ENCODE peak calls at places on chromosome 19, in four cellular contexts. One of them, this sample, is unnamed.

GRCh38 chr19:33703438-33703750 is 81.6 kb downstream of the CHST8 start:
- DNase-seq in ascending aorta: no peak
- DNase-seq in cardiac muscle cell: no peak
- DNase-seq in OCI-LY7: no peak
- DNase-seq in this sample: no peak

GRCh38 chr19:12938536-12939291 is at the start of gene CALR:
- DNase-seq in OCI-LY7: peak
- DNase-seq in ascending aorta: no peak
- DNase-seq in cardiac muscle cell: peak
- DNase-seq in this sample: no peak

GRCh38 chr19:10510301-10510802 is 6.9 kb downstream of the S1PR5 start:
- DNase-seq in cardiac muscle cell: no peak
- DNase-seq in OCI-LY7: peak
- DNase-seq in ascending aorta: no peak
- DNase-seq in this sample: no peak

GRCh38 chr19:44808463-44809371 is at the start of gene BCAM:
- DNase-seq in OCI-LY7: no peak
- DNase-seq in cardiac muscle cell: peak
- DNase-seq in ascending aorta: no peak
- DNase-seq in this sample: no peak

GRCh38 chr19:1503089-1503924 is 9.5 kb downstream of the ADAMTSL5 start:
- DNase-seq in OCI-LY7: peak
- DNase-seq in cardiac muscle cell: peak
- DNase-seq in ascending aorta: no peak
- DNase-seq in this sample: no peak

GRCh38 chr19:32489971-32490370 is 84.4 kb downstream of the DPY19L3 start:
- DNase-seq in ascending aorta: no peak
- DNase-seq in cardiac muscle cell: peak
- DNase-seq in OCI-LY7: no peak
- DNase-seq in this sample: no peak

GRCh38 chr19:12815088-12815487 is 8.7 kb downstream of the RNASEH2A start:
- DNase-seq in ascending aorta: no peak
- DNase-seq in cardiac muscle cell: no peak
- DNase-seq in OCI-LY7: no peak
- DNase-seq in this sample: no peak

GRCh38 chr19:681029-681626 is 4.9 kb downstream of the FSTL3 start:
- DNase-seq in OCI-LY7: peak
- DNase-seq in ascending aorta: no peak
- DNase-seq in cardiac muscle cell: no peak
- DNase-seq in this sample: peak

GRCh38 chr19:14563989-14564650 is 7.7 kb downstream of the NDUFB7 start:
- DNase-seq in OCI-LY7: peak
- DNase-seq in cardiac muscle cell: peak
- DNase-seq in ascending aorta: no peak
- DNase-seq in this sample: no peak

GRCh38 chr19:40599331-40600085 is 1.7 kb upstream of the LTBP4 start:
- DNase-seq in ascending aorta: no peak
- DNase-seq in OCI-LY7: no peak
- DNase-seq in cardiac muscle cell: no peak
- DNase-seq in this sample: no peak

GRCh38 chr19:55647732-55648656 is at the start of gene CCDC106:
- DNase-seq in ascending aorta: no peak
- DNase-seq in OCI-LY7: peak
- DNase-seq in cardiac muscle cell: peak
- DNase-seq in this sample: no peak

GRCh38 chr19:8065489-8066261 is 13.1 kb downstream of the CCL25 start:
- DNase-seq in cardiac muscle cell: no peak
- DNase-seq in ascending aorta: no peak
- DNase-seq in OCI-LY7: no peak
- DNase-seq in this sample: no peak

GRCh38 chr19:55452381-55453325 is 8.8 kb downstream of the ISOC2 start:
- DNase-seq in cardiac muscle cell: peak
- DNase-seq in OCI-LY7: peak
- DNase-seq in ascending aorta: no peak
- DNase-seq in this sample: no peak

GRCh38 chr19:3679138-3679537 is 21.1 kb downstream of the PIP5K1C start:
- DNase-seq in ascending aorta: no peak
- DNase-seq in cardiac muscle cell: no peak
- DNase-seq in OCI-LY7: no peak
- DNase-seq in this sample: no peak

GRCh38 chr19:49799798-49800376 is 13.2 kb downstream of the FUZ start:
- DNase-seq in OCI-LY7: peak
- DNase-seq in ascending aorta: no peak
- DNase-seq in cardiac muscle cell: no peak
- DNase-seq in this sample: no peak
- TF ChIP-seq CTCF in OCI-LY7: peak
- TF ChIP-seq CTCF in ascending aorta: no peak
- TF ChIP-seq CTCF in cardiac muscle cell: peak
- TF ChIP-seq CTCF in this sample: peak

GRCh38 chr19:50981587-50982146 is 2.0 kb downstream of the KLK7 start:
- DNase-seq in cardiac muscle cell: no peak
- DNase-seq in OCI-LY7: no peak
- DNase-seq in ascending aorta: no peak
- DNase-seq in this sample: no peak

GRCh38 chr19:50980203-50980602 is 3.5 kb downstream of the KLK7 start:
- DNase-seq in OCI-LY7: no peak
- DNase-seq in ascending aorta: no peak
- DNase-seq in cardiac muscle cell: no peak
- DNase-seq in this sample: no peak

GRCh38 chr19:50982186-50982585 is 1.5 kb downstream of the KLK7 start:
- DNase-seq in OCI-LY7: no peak
- DNase-seq in ascending aorta: no peak
- DNase-seq in cardiac muscle cell: no peak
- DNase-seq in this sample: no peak

GRCh38 chr19:50979758-50980157 is 4.0 kb downstream of the KLK7 start:
- DNase-seq in OCI-LY7: no peak
- DNase-seq in ascending aorta: no peak
- DNase-seq in cardiac muscle cell: no peak
- DNase-seq in this sample: no peak

DNA sequence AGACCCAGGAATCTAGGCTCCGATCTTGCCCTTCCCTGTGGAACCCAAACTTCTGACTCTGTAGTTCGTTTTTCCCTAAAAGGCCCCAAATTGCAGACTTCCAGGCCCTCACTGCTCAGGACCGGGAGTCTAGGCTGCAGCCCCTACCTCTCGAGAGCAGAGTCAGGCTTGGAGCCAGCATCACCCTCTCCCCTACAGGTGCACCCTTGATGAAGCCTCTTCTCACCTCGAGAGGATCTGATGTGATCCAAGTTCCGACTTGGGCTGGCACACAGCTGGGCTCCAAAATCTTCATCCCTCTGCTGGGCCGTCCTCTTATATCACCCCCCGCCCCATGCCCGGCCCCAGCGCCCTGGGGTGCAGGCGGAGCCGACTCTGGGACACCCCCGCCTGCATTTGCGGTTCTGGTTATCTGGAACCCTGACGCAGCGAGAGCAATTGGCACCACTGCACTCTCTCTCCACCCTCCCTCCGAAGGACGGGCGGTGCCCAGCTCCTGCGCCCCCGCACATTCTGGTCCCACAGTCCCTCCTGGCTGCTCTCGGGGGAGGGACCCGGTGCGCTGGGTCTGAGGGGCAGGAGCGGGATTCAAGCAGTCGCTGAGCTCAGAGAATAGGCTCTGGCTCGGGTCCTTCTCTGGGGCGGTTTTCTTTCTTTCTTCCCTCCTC is at the start of gene KLK7:
- DNase-seq in ascending aorta: no peak
- DNase-seq in OCI-LY7: no peak
- DNase-seq in cardiac muscle cell: no peak
- DNase-seq in this sample: no peak
- H3K4me3 ChIP-seq in ascending aorta: no peak
- H3K4me3 ChIP-seq in OCI-LY7: no peak
- H3K4me3 ChIP-seq in cardiac muscle cell: no peak
- H3K4me3 ChIP-seq in this sample: no peak

GRCh38 chr19:41932259-41933130 is 4.2 kb upstream of the ERFL start:
- DNase-seq in ascending aorta: no peak
- DNase-seq in cardiac muscle cell: no peak
- DNase-seq in OCI-LY7: no peak
- DNase-seq in this sample: no peak

GRCh38 chr19:41929536-41930071 is 1.4 kb upstream of the ERFL start:
- DNase-seq in ascending aorta: no peak
- DNase-seq in cardiac muscle cell: no peak
- DNase-seq in OCI-LY7: peak
- DNase-seq in this sample: no peak

GRCh38 chr19:41933131-41933458 is 4.8 kb upstream of the ERFL start:
- DNase-seq in OCI-LY7: no peak
- DNase-seq in ascending aorta: no peak
- DNase-seq in cardiac muscle cell: no peak
- DNase-seq in this sample: no peak

GRCh38 chr19:41930322-41930722 is 2.1 kb upstream of the ERFL start:
- DNase-seq in OCI-LY7: no peak
- DNase-seq in ascending aorta: no peak
- DNase-seq in cardiac muscle cell: no peak
- DNase-seq in this sample: no peak

GRCh38 chr19:41930926-41931592 is 2.8 kb upstream of the ERFL start:
- DNase-seq in cardiac muscle cell: no peak
- DNase-seq in ascending aorta: no peak
- DNase-seq in OCI-LY7: peak
- DNase-seq in this sample: no peak
- TF ChIP-seq CTCF in cardiac muscle cell: peak
- TF ChIP-seq CTCF in ascending aorta: no peak
- TF ChIP-seq CTCF in OCI-LY7: peak
- TF ChIP-seq CTCF in this sample: peak

GRCh38 chr19:17687141-17687856 is 855 bp downstream of the UNC13A start:
- DNase-seq in cardiac muscle cell: no peak
- DNase-seq in ascending aorta: no peak
- DNase-seq in OCI-LY7: no peak
- DNase-seq in this sample: no peak

GRCh38 chr19:17685451-17686026 is 2.6 kb downstream of the UNC13A start:
- DNase-seq in OCI-LY7: no peak
- DNase-seq in ascending aorta: no peak
- DNase-seq in cardiac muscle cell: no peak
- DNase-seq in this sample: no peak

GRCh38 chr19:17684256-17684655 is 3.9 kb downstream of the UNC13A start:
- DNase-seq in ascending aorta: no peak
- DNase-seq in OCI-LY7: no peak
- DNase-seq in cardiac muscle cell: no peak
- DNase-seq in this sample: no peak

GRCh38 chr19:17686592-17687042 is 1.5 kb downstream of the UNC13A start:
- DNase-seq in ascending aorta: no peak
- DNase-seq in OCI-LY7: no peak
- DNase-seq in cardiac muscle cell: peak
- DNase-seq in this sample: no peak

GRCh38 chr19:17686027-17686511 is 2.1 kb downstream of the UNC13A start:
- DNase-seq in cardiac muscle cell: peak
- DNase-seq in ascending aorta: no peak
- DNase-seq in OCI-LY7: no peak
- DNase-seq in this sample: no peak
- H3K4me3 ChIP-seq in cardiac muscle cell: no peak
- H3K4me3 ChIP-seq in ascending aorta: peak
- H3K4me3 ChIP-seq in OCI-LY7: no peak
- H3K4me3 ChIP-seq in this sample: no peak

DNA sequence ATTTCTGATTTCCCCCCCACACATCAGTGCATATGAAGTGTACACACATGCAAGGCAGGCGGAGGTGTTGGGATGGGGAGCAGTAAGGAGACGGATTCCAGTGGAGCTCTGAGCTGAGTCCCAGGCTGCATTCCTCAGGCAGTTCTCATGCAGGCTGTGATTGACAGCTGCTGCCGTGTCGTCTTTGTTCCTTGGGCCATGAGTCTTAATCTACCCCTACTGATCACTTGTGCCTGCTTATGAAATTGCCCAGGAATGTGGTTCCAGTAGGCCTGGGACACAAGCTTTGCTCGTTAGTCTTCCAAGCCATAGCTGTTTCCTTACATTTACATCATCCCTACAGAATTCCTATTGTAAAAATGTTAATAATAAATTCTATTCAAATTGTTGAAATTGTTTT is 1241.9 kb downstream of the UQCRFS1 start:
- DNase-seq in OCI-LY7: no peak
- DNase-seq in cardiac muscle cell: peak
- DNase-seq in ascending aorta: no peak
- DNase-seq in this sample: no peak
- TF ChIP-seq CTCF in OCI-LY7: no peak
- TF ChIP-seq CTCF in cardiac muscle cell: no peak
- TF ChIP-seq CTCF in ascending aorta: no peak
- TF ChIP-seq CTCF in this sample: no peak

DNA sequence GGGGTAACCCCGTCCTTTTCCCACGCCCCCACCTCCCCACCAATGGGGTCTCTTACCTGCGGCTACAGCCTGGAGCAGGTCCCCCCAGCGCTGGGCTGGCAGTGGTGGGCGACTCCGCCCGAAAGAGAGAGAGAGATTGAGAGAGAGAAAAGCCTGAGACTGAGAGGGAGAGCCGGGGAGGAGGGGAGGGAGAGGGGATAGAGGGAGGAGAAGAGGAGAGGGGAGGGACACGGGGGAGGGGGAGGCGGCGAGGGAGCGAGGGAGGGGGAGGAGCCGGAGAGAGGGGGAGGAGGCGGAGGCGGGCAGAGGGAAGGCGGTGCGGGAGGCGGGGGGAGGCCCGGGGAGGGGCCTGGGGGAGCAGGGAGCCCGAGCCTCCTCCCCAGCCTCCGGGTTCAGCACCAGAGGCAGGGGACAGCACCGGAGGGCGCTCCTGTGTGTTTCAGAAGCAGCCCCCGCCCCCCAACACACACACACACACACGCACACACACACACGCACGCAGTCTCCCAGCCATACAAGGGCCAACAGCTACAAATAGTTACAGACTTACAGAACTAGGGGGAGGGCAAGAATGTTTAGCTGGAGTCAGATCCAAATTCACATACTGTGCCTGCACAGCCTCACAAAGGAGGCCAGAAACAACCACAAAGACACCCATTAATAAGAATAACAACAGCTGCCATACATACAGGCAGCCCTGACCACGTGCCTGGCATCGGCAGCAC is at the start of gene SLC8A2:
- DNase-seq in cardiac muscle cell: peak
- DNase-seq in OCI-LY7: peak
- DNase-seq in ascending aorta: peak
- DNase-seq in this sample: no peak
- H3K4me3 ChIP-seq in cardiac muscle cell: peak
- H3K4me3 ChIP-seq in OCI-LY7: no peak
- H3K4me3 ChIP-seq in ascending aorta: peak
- H3K4me3 ChIP-seq in this sample: no peak

GRCh38 chr19:5423567-5424125 is 31.6 kb upstream of the ZNRF4 start:
- DNase-seq in OCI-LY7: no peak
- DNase-seq in cardiac muscle cell: no peak
- DNase-seq in ascending aorta: no peak
- DNase-seq in this sample: no peak
- TF ChIP-seq CTCF in OCI-LY7: no peak
- TF ChIP-seq CTCF in cardiac muscle cell: no peak
- TF ChIP-seq CTCF in ascending aorta: no peak
- TF ChIP-seq CTCF in this sample: no peak

GRCh38 chr19:53294786-53295441 is 27.4 kb upstream of the VN1R4 start:
- DNase-seq in ascending aorta: no peak
- DNase-seq in OCI-LY7: no peak
- DNase-seq in cardiac muscle cell: no peak
- DNase-seq in this sample: no peak
- H3K4me3 ChIP-seq in ascending aorta: no peak
- H3K4me3 ChIP-seq in OCI-LY7: no peak
- H3K4me3 ChIP-seq in cardiac muscle cell: no peak
- H3K4me3 ChIP-seq in this sample: no peak

This sample was measured in GM12864.